ENCODE peak calls at places on chromosomes 3 and 15, in seven cellular contexts. S is activated T-helper 1 cell treated with anti-CD3 and anti-CD28 coated beads, Interleukin-2, amount 50 U/mL, for 16 hours; V is WTC11; W is skeletal muscle cell; L is activated naive CD8-positive, alpha-beta T cell treated with anti-CD3 and anti-CD28 coated beads, Interleukin-2, amount 50 U/mL, for 16 hours; R is NCI-H524 treated with DMSO at 0.1 percent for 48 hours; B is NCI-H510A. T is an unnamed sample.

GRCh38 chr15:77503240-77503639 is 82.6 kb downstream of the HMG20A start:
- DNase-seq in V (no peak), L (no peak), B (no peak), S (no peak), R (no peak), W (no peak), T (no peak)

GRCh38 chr3:44077267-44077666 is 164.4 kb upstream of the TOPAZ1 start:
- DNase-seq in V (no peak), L (no peak), S (no peak), W (no peak), R (no peak), B (peak; percentile 33), T (no peak)

GRCh38 chr15:61032600-61033286 is 196.4 kb downstream of the RORA start:
- DNase-seq in V (no peak), S (no peak), B (no peak), W (no peak), L (no peak), R (no peak), T (no peak)

GRCh38 chr15:34154725-34155204 is 52.9 kb downstream of the PGBD4 start:
- DNase-seq in B (no peak), W (no peak), L (no peak), S (no peak), R (no peak), V (no peak), T (no peak)

GRCh38 chr15:25670025-25670554 is 193.0 kb downstream of the ATP10A start:
- DNase-seq in S (no peak), B (no peak), L (no peak), V (peak; percentile 76), R (peak; percentile 35), W (no peak), T (no peak)

GRCh38 chr3:34263014-34263714 is 464.7 kb downstream of the PDCD6IP start:
- DNase-seq in R (no peak), V (no peak), W (no peak), L (no peak), B (no peak), S (no peak), T (no peak)

GRCh38 chr15:81000626-81001179 is at the start of gene TLNRD1:
- DNase-seq in V (peak; percentile 85), S (peak; percentile 58), L (peak; percentile 58), W (peak; percentile 81), R (peak; percentile 63), B (peak; percentile 76), T (peak; percentile 90)

GRCh38 chr3:68007621-68008226 is 353.3 kb upstream of the SUCLG2 start:
- DNase-seq in V (peak; percentile 57), W (no peak), L (no peak), B (peak; percentile 15), R (peak; percentile 64), S (peak; percentile 5), T (no peak)

GRCh38 chr3:57140894-57141293 is 24.3 kb downstream of the IL17RD start:
- DNase-seq in W (no peak), V (no peak), S (no peak), R (no peak), B (no peak), L (no peak), T (no peak)